ENCODE peak calls at places on chromosomes 5 and 9, in five cellular contexts. R is activated CD4-positive, alpha-beta T cell treated with anti-CD3 and anti-CD28 coated beads, Interleukin-2, amount 10 ng/mL, durations not matched to agents 7 days and 5 days; F is neural progenitor cell; S is fibroblast of the aortic adventitia; U is CD4-positive, alpha-beta T cell. X is an unnamed sample.
A peak's percentile ranks its signal among the peaks of the same experiment; 100 is the strongest.

GRCh38 chr9:9556865-9557803 is 1055.7 kb downstream of the PTPRD start:
- DNase-seq in R (no peak), F (no peak), S (no peak), U (no peak), X (no peak)

GRCh38 chr5:75037106-75037505 is 15.3 kb downstream of the GCNT4 start:
- DNase-seq in R (no peak), F (no peak), S (peak; percentile 45), U (no peak), X (no peak)

GRCh38 chr5:120684213-120684612 is 220.1 kb downstream of the PRR16 start:
- DNase-seq in R (no peak), F (no peak), S (peak; percentile 64), U (no peak), X (no peak)

GRCh38 chr5:173324115-173325001 is 3.9 kb downstream of the STC2 start:
- DNase-seq in R (peak; percentile 17), F (peak; percentile 60), S (peak; percentile 92), U (no peak), X (peak; percentile 92)

GRCh38 chr9:69421908-69422801 is 97.1 kb downstream of the ENTREP1 start:
- DNase-seq in R (peak; percentile 62), F (peak; percentile 86), S (peak; percentile 77), U (peak; percentile 15), X (no peak)

GRCh38 chr5:133952729-133953567 is 15.5 kb downstream of the C5orf15 start:
- DNase-seq in R (no peak), F (no peak), S (peak; percentile 98), U (no peak), X (no peak)

GRCh38 chr5:43037929-43038510 is 2.1 kb downstream of the ANXA2R start:
- DNase-seq in R (peak; percentile 72), F (peak; percentile 29), S (peak; percentile 84), U (peak; percentile 35), X (no peak)

GRCh38 chr5:10719965-10720364 is 41.1 kb downstream of the DAP start:
- DNase-seq in R (no peak), F (no peak), S (peak; percentile 76), U (no peak), X (no peak)

GRCh38 chr5:19322716-19323485 is 665.1 kb downstream of the CDH18 start:
- DNase-seq in R (no peak), F (no peak), S (peak; percentile 29), U (no peak), X (no peak)

GRCh38 chr5:72325566-72326297 is 5.6 kb downstream of the PTCD2 start:
- DNase-seq in R (no peak), F (no peak), S (peak; percentile 87), U (no peak), X (no peak)

GRCh38 chr5:107975568-107975967 is 304.8 kb upstream of the EFNA5 start:
- DNase-seq in R (no peak), F (no peak), S (no peak), U (no peak), X (no peak)

GRCh38 chr9:33619666-33620404 is 95.8 kb downstream of the ANKRD18B start:
- DNase-seq in R (no peak), F (no peak), S (peak; percentile 92), U (no peak), X (no peak)

GRCh38 chr9:86765040-86765343 is 182.3 kb downstream of the GAS1 start:
- DNase-seq in R (no peak), F (no peak), S (no peak), U (no peak), X (no peak)